ENCODE peak calls at places on chromosomes 11 and 22, in four cellular contexts. A is MCF 10A, J is cardiac muscle cell, H is amniotic stem cell. Z is an unnamed sample.

GRCh38 chr11:4211991-4212390 is 117.4 kb downstream of the RRM1 start:
- DNase-seq in A (no peak), J (no peak), H (no peak), Z (no peak)

GRCh38 chr11:116312560-116313340 is 460.0 kb downstream of the BUD13 start:
- DNase-seq in H (no peak), A (peak; percentile 1), J (peak; percentile 88), Z (no peak)

GRCh38 chr11:2578934-2579280 is 120.9 kb downstream of the KCNQ1OT1 start:
- DNase-seq in A (no peak), H (no peak), J (no peak), Z (no peak)

GRCh38 chr22:37256075-37256726 is 12.1 kb upstream of the RAC2 start:
- DNase-seq in A (no peak), J (no peak), H (no peak), Z (no peak)

GRCh38 chr11:39817248-39817647 is 1642.2 kb downstream of the LRRC4C start:
- DNase-seq in J (no peak), A (no peak), H (no peak), Z (no peak)

GRCh38 chr22:36331912-36332622 is 55.7 kb downstream of the MYH9 start:
- DNase-seq in H (no peak), A (peak; percentile 68), J (peak; percentile 59), Z (no peak)

GRCh38 chr22:21951931-21952465 is 650 bp downstream of the PPM1F start:
- DNase-seq in J (peak; percentile 59), H (no peak), A (peak; percentile 24), Z (no peak)

GRCh38 chr11:12224537-12224893 is 114.1 kb downstream of the MICAL2 start:
- DNase-seq in A (peak; percentile 76), J (peak; percentile 94), H (no peak), Z (no peak)

GRCh38 chr11:19419813-19420212 is 179.1 kb upstream of the E2F8 start:
- DNase-seq in H (no peak), A (peak; percentile 92), J (no peak), Z (no peak)

GRCh38 chr22:47071812-47072641 is 309.6 kb downstream of the TBC1D22A start:
- DNase-seq in J (no peak), H (no peak), A (no peak), Z (no peak)

GRCh38 chr11:85815186-85815911 is 4.4 kb upstream of the SYTL2 start:
- DNase-seq in H (peak; percentile 51), J (no peak), A (no peak), Z (no peak)

GRCh38 chr11:69152748-69153446 is 2.8 kb upstream of the SMIM38 start:
- DNase-seq in A (no peak), H (no peak), J (no peak), Z (no peak)